ENCODE peak calls at places on chromosomes 5 and 9, in five cellular contexts. H, F, O, E and A are unnamed samples.

GRCh38 chr9:69324549-69325401 is at the start of gene ENTREP1:
- DNase-seq in F (peak; percentile 42), H (peak; percentile 87), O (peak; percentile 78), E (peak; percentile 42), A (peak; percentile 74)

GRCh38 chr5:56279291-56279690 is 46.2 kb upstream of the ANKRD55 start:
- DNase-seq in E (no peak), H (no peak), F (no peak), O (no peak), A (no peak)

GRCh38 chr5:135245521-135246499 is 153.2 kb downstream of the MACROH2A1 start:
- DNase-seq in O (peak; percentile 5), F (no peak), E (peak; percentile 70), H (no peak), A (no peak)

GRCh38 chr5:133842846-133843725 is 125.3 kb downstream of the C5orf15 start:
- DNase-seq in E (peak; percentile 49), O (no peak), H (no peak), F (no peak), A (no peak)

GRCh38 chr5:132024117-132024435 is 12.6 kb upstream of the ACSL6 start:
- DNase-seq in F (no peak), E (no peak), O (no peak), H (no peak), A (no peak)

GRCh38 chr5:154541553-154541952 is 63.5 kb upstream of the HAND1 start:
- DNase-seq in F (no peak), O (no peak), H (no peak), E (no peak), A (no peak)

GRCh38 chr5:3818612-3819011 is 223.0 kb downstream of the IRX1 start:
- DNase-seq in E (no peak), O (no peak), F (no peak), H (no peak), A (no peak)

GRCh38 chr9:121773286-121773953 is 122.0 kb downstream of the DAB2IP start:
- DNase-seq in O (peak; percentile 23), H (no peak), F (no peak), E (no peak), A (no peak)

GRCh38 chr5:74392698-74393431 is 247.7 kb downstream of the ENC1 start:
- DNase-seq in E (peak; percentile 57), O (no peak), F (no peak), H (no peak), A (no peak)

GRCh38 chr9:120950421-120951388 is 24.1 kb upstream of the TRAF1 start:
- DNase-seq in H (no peak), E (no peak), O (no peak), F (no peak), A (no peak)

GRCh38 chr9:75001719-75002421 is 26.2 kb downstream of the CARNMT1 start:
- DNase-seq in O (no peak), H (no peak), F (peak; percentile 67), E (peak; percentile 66), A (peak; percentile 78)

GRCh38 chr5:89932771-89933181 is 476.8 kb downstream of the CETN3 start:
- DNase-seq in E (peak; percentile 15), H (no peak), F (no peak), O (no peak), A (no peak)

GRCh38 chr5:146667633-146668032 is 151.6 kb upstream of the GPR151 start:
- DNase-seq in F (no peak), H (no peak), E (peak; percentile 84), O (peak; percentile 29), A (no peak)

GRCh38 chr5:143576721-143577484 is 173.4 kb upstream of the NR3C1 start:
- DNase-seq in O (no peak), F (no peak), E (peak; percentile 75), H (no peak), A (no peak)

GRCh38 chr9:120913673-120914266 is 12.8 kb downstream of the TRAF1 start:
- DNase-seq in E (no peak), F (peak; percentile 44), O (no peak), H (no peak), A (no peak)

GRCh38 chr5:144100702-144101101 is 69.8 kb downstream of the YIPF5 start:
- DNase-seq in O (no peak), H (no peak), E (no peak), F (no peak), A (no peak)

GRCh38 chr9:75873707-75874106 is 16.8 kb upstream of the PCSK5 start:
- DNase-seq in O (no peak), E (no peak), H (no peak), F (no peak), A (no peak)

GRCh38 chr9:115164511-115164974 is 46.6 kb upstream of the TNC start:
- DNase-seq in O (no peak), F (no peak), E (peak; percentile 69), H (no peak), A (no peak)

GRCh38 chr9:29176231-29176630 is 1603.0 kb upstream of the C9orf72 start:
- DNase-seq in H (no peak), E (no peak), F (no peak), O (no peak), A (no peak)

GRCh38 chr5:320524-321232 is 836 bp upstream of the AHRR start:
- DNase-seq in E (no peak), H (no peak), F (no peak), O (no peak), A (no peak)

GRCh38 chr9:134959971-134960310 is 42.2 kb upstream of the FCN1 start:
- DNase-seq in O (no peak), H (no peak), F (no peak), E (no peak), A (no peak)

GRCh38 chr9:127360829-127361228 is 36.1 kb upstream of the SLC2A8 start:
- DNase-seq in E (peak; percentile 9), F (no peak), H (no peak), O (no peak), A (peak; percentile 40)

GRCh38 chr9:14098102-14098501 is 215.8 kb downstream of the NFIB start:
- DNase-seq in F (no peak), E (peak; percentile 57), O (no peak), H (no peak), A (no peak)

GRCh38 chr5:150574818-150575537 is 65.5 kb upstream of the SYNPO start:
- DNase-seq in O (no peak), F (no peak), H (no peak), E (no peak), A (no peak)

GRCh38 chr9:136665704-136666363 is 3.1 kb downstream of the EGFL7 start:
- DNase-seq in O (no peak), H (no peak), E (no peak), F (no peak), A (no peak)

GRCh38 chr5:10499776-10500175 is 58.1 kb downstream of the ROPN1L start:
- DNase-seq in E (no peak), H (no peak), F (no peak), O (no peak), A (no peak)

GRCh38 chr9:123997665-123998277 is 13.8 kb upstream of the LHX2 start:
- DNase-seq in F (no peak), O (peak; percentile 49), H (peak; percentile 81), E (no peak), A (no peak)

GRCh38 chr9:36748322-36748899 is 175.7 kb downstream of the MELK start:
- DNase-seq in F (peak; percentile 65), O (peak; percentile 54), E (peak; percentile 22), H (no peak), A (peak; percentile 44)

GRCh38 chr9:114655689-114656088 is 1.9 kb downstream of the TEX53 start:
- DNase-seq in H (no peak), O (no peak), E (peak; percentile 63), F (no peak), A (no peak)

GRCh38 chr9:9492506-9492905 is 1120.3 kb downstream of the PTPRD start:
- DNase-seq in E (no peak), H (no peak), F (no peak), O (no peak), A (no peak)

GRCh38 chr9:19799784-19800183 is 10.9 kb upstream of the SLC24A2 start:
- DNase-seq in E (no peak), H (no peak), F (peak; percentile 54), O (no peak), A (peak; percentile 60)

GRCh38 chr9:70340572-70340971 is 73.9 kb downstream of the KLF9 start:
- DNase-seq in E (peak; percentile 20), F (no peak), O (no peak), H (no peak), A (no peak)

GRCh38 chr5:74360535-74361210 is 279.9 kb downstream of the ENC1 start:
- DNase-seq in H (no peak), F (no peak), E (peak; percentile 71), O (no peak), A (no peak)

GRCh38 chr5:180213657-180214207 is 4.7 kb upstream of the RASGEF1C start:
- DNase-seq in O (no peak), F (no peak), H (no peak), E (no peak), A (no peak)

GRCh38 chr5:180213256-180213600 is 4.2 kb upstream of the RASGEF1C start:
- DNase-seq in E (no peak), H (no peak), O (no peak), F (no peak), A (no peak)

GRCh38 chr5:180216646-180217171 is 7.7 kb upstream of the RASGEF1C start:
- DNase-seq in H (no peak), O (no peak), E (no peak), F (no peak), A (no peak)

GRCh38 chr5:180215738-180216630 is 7.0 kb upstream of the RASGEF1C start:
- DNase-seq in O (no peak), F (no peak), H (no peak), E (no peak), A (no peak)

GRCh38 chr5:180214870-180215737 is 6.1 kb upstream of the RASGEF1C start:
- DNase-seq in E (no peak), H (no peak), O (no peak), F (no peak), A (no peak)
- H3K9me3 ChIP-seq in E (peaks cover 18% of the 10 kb centered on the region), H (peaks cover 24% of the 10 kb centered on the region), O (no peaks in the 10 kb centered on the region), F (peaks cover 14% of the 10 kb centered on the region), A (no peaks in the 10 kb centered on the region)

DNA sequence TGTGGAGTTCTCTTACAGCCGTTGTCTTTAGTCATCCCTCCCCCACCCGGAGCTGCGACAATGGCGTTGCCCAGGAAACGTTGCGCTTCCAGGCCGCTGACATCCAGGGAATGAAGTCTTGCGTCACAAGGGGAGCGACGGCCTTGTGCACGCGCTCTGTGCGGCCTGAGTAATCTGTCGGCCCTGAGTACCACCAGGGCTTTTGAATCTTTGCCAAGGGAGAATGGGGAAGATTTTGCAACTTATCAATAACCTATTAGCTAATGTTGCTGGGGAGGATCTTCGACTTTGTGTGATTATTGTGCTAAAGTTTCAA is at the start of gene SOX30:
- DNase-seq in H (no peak), E (no peak), F (no peak), O (no peak), A (no peak)
- H3K9me3 ChIP-seq in H (peaks cover 6% of the 10 kb centered on the region), E (peaks cover 3% of the 10 kb centered on the region), F (peaks cover 5% of the 10 kb centered on the region), O (no peaks in the 10 kb centered on the region), A (peaks cover 38% of the 10 kb centered on the region)

DNA sequence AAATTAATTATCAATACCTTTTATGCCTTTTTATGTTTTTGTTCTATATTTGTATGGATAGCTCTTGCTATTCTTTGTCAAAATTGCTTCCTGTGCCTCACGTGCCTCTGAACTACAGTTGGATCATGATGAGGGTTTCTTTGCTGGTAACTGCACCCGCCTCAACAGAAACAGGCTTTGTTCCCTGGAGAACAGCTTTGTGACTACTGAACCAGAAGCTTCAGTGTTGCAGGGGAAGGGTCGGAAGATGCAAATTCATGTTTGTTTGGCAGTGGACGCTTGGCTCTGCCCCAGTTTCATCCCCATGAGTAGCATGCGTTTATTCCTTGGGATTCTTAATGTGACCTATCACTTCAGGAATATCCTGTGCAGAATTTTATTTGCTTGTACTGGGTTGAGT is 959.2 kb upstream of the WWC1 start:
- DNase-seq in H (no peak), F (peak; percentile 9), E (no peak), O (no peak), A (no peak)
- H3K9me3 ChIP-seq in H (no peaks in the 10 kb centered on the region), F (no peaks in the 10 kb centered on the region), E (no peaks in the 10 kb centered on the region), O (no peaks in the 10 kb centered on the region), A (no peaks in the 10 kb centered on the region)

GRCh38 chr9:118023649-118024048 is 319.4 kb downstream of the TLR4 start:
- DNase-seq in F (no peak), E (no peak), H (no peak), O (no peak), A (no peak)
- H3K9me3 ChIP-seq in F (no peaks in the 10 kb centered on the region), E (no peaks in the 10 kb centered on the region), H (no peaks in the 10 kb centered on the region), O (no peaks in the 10 kb centered on the region), A (no peaks in the 10 kb centered on the region)